ENCODE peak calls at places on chromosomes 5 and 9, in ten cellular contexts. One of them, this sample, is unnamed.
A peak's percentile ranks its signal among the peaks of the same experiment; 100 is the strongest.

GRCh38 chr9:113508111-113508749 is 44.7 kb downstream of the RGS3 start:
- DNase-seq in fibroblast of mammary gland: peak; percentile 16
- DNase-seq in WERI-Rb-1: no peak
- DNase-seq in endodermal cell: peak; percentile 70
- DNase-seq in AG04450: no peak
- DNase-seq in bronchial epithelial cell: no peak
- DNase-seq in fibroblast of lung: peak; percentile 56
- DNase-seq in BJ: no peak
- DNase-seq in cardiac fibroblast: peak; percentile 57
- DNase-seq in AG10803: no peak
- DNase-seq in this sample: no peak

GRCh38 chr5:38069360-38069759 is 189.0 kb upstream of the EGFLAM start:
- DNase-seq in cardiac fibroblast: no peak
- DNase-seq in BJ: no peak
- DNase-seq in AG10803: no peak
- DNase-seq in bronchial epithelial cell: peak; percentile 40
- DNase-seq in fibroblast of mammary gland: peak; percentile 11
- DNase-seq in WERI-Rb-1: no peak
- DNase-seq in AG04450: no peak
- DNase-seq in fibroblast of lung: no peak
- DNase-seq in endodermal cell: no peak
- DNase-seq in this sample: no peak

GRCh38 chr9:93886911-93887310 is 68.2 kb downstream of the BARX1 start:
- DNase-seq in endodermal cell: peak; percentile 48
- DNase-seq in AG04450: no peak
- DNase-seq in fibroblast of mammary gland: no peak
- DNase-seq in fibroblast of lung: no peak
- DNase-seq in bronchial epithelial cell: no peak
- DNase-seq in BJ: no peak
- DNase-seq in cardiac fibroblast: no peak
- DNase-seq in WERI-Rb-1: peak; percentile 6
- DNase-seq in AG10803: no peak
- DNase-seq in this sample: no peak

GRCh38 chr5:41410307-41410706 is 100.1 kb downstream of the PLCXD3 start:
- DNase-seq in fibroblast of mammary gland: no peak
- DNase-seq in WERI-Rb-1: no peak
- DNase-seq in fibroblast of lung: no peak
- DNase-seq in cardiac fibroblast: no peak
- DNase-seq in BJ: no peak
- DNase-seq in bronchial epithelial cell: no peak
- DNase-seq in endodermal cell: no peak
- DNase-seq in AG10803: no peak
- DNase-seq in AG04450: no peak
- DNase-seq in this sample: no peak

GRCh38 chr9:110566156-110566555 is 13.4 kb downstream of the SVEP1 start:
- DNase-seq in AG10803: no peak
- DNase-seq in fibroblast of mammary gland: no peak
- DNase-seq in bronchial epithelial cell: no peak
- DNase-seq in AG04450: no peak
- DNase-seq in cardiac fibroblast: no peak
- DNase-seq in BJ: no peak
- DNase-seq in WERI-Rb-1: no peak
- DNase-seq in fibroblast of lung: no peak
- DNase-seq in endodermal cell: no peak
- DNase-seq in this sample: no peak

GRCh38 chr5:133474851-133475590 is 137.3 kb downstream of the FSTL4 start:
- DNase-seq in fibroblast of mammary gland: no peak
- DNase-seq in AG04450: no peak
- DNase-seq in fibroblast of lung: no peak
- DNase-seq in BJ: no peak
- DNase-seq in WERI-Rb-1: no peak
- DNase-seq in cardiac fibroblast: no peak
- DNase-seq in AG10803: no peak
- DNase-seq in endodermal cell: peak; percentile 28
- DNase-seq in bronchial epithelial cell: no peak
- DNase-seq in this sample: no peak

GRCh38 chr5:143341807-143342570 is 61.5 kb downstream of the NR3C1 start:
- DNase-seq in BJ: no peak
- DNase-seq in bronchial epithelial cell: peak; percentile 84
- DNase-seq in fibroblast of lung: peak; percentile 86
- DNase-seq in WERI-Rb-1: no peak
- DNase-seq in endodermal cell: no peak
- DNase-seq in cardiac fibroblast: peak; percentile 59
- DNase-seq in AG10803: peak; percentile 64
- DNase-seq in fibroblast of mammary gland: peak; percentile 88
- DNase-seq in AG04450: no peak
- DNase-seq in this sample: no peak

GRCh38 chr9:137451976-137452760 is 7.0 kb downstream of the NSMF start:
- DNase-seq in AG04450: no peak
- DNase-seq in WERI-Rb-1: no peak
- DNase-seq in endodermal cell: no peak
- DNase-seq in fibroblast of lung: no peak
- DNase-seq in AG10803: no peak
- DNase-seq in cardiac fibroblast: no peak
- DNase-seq in BJ: no peak
- DNase-seq in fibroblast of mammary gland: no peak
- DNase-seq in bronchial epithelial cell: no peak
- DNase-seq in this sample: no peak

GRCh38 chr9:16705121-16705604 is 165.3 kb downstream of the BNC2 start:
- DNase-seq in AG10803: peak; percentile 98
- DNase-seq in endodermal cell: peak; percentile 90
- DNase-seq in WERI-Rb-1: no peak
- DNase-seq in BJ: peak; percentile 96
- DNase-seq in bronchial epithelial cell: peak; percentile 28
- DNase-seq in AG04450: peak; percentile 83
- DNase-seq in fibroblast of lung: peak; percentile 97
- DNase-seq in fibroblast of mammary gland: peak; percentile 100
- DNase-seq in cardiac fibroblast: peak; percentile 99
- DNase-seq in this sample: no peak

GRCh38 chr9:134875376-134875775 is 5.2 kb upstream of the FCN2 start:
- DNase-seq in WERI-Rb-1: no peak
- DNase-seq in bronchial epithelial cell: no peak
- DNase-seq in BJ: no peak
- DNase-seq in AG04450: no peak
- DNase-seq in fibroblast of lung: no peak
- DNase-seq in cardiac fibroblast: no peak
- DNase-seq in endodermal cell: no peak
- DNase-seq in AG10803: no peak
- DNase-seq in fibroblast of mammary gland: no peak
- DNase-seq in this sample: no peak

GRCh38 chr9:37669232-37669631 is 18.5 kb downstream of the FRMPD1 start:
- DNase-seq in WERI-Rb-1: peak; percentile 34
- DNase-seq in BJ: no peak
- DNase-seq in fibroblast of mammary gland: peak; percentile 11
- DNase-seq in cardiac fibroblast: no peak
- DNase-seq in AG10803: no peak
- DNase-seq in fibroblast of lung: no peak
- DNase-seq in endodermal cell: peak; percentile 84
- DNase-seq in bronchial epithelial cell: peak; percentile 60
- DNase-seq in AG04450: no peak
- DNase-seq in this sample: no peak

GRCh38 chr5:62306494-62307363 is 723 bp downstream of the KIF2A start:
- DNase-seq in AG10803: peak; percentile 43
- DNase-seq in fibroblast of lung: peak; percentile 49
- DNase-seq in bronchial epithelial cell: no peak
- DNase-seq in BJ: no peak
- DNase-seq in cardiac fibroblast: peak; percentile 53
- DNase-seq in endodermal cell: peak; percentile 82
- DNase-seq in AG04450: no peak
- DNase-seq in WERI-Rb-1: peak; percentile 42
- DNase-seq in fibroblast of mammary gland: peak; percentile 33
- DNase-seq in this sample: no peak

GRCh38 chr5:178418471-178419010 is 171.7 kb downstream of the COL23A1 start:
- DNase-seq in endodermal cell: no peak
- DNase-seq in AG04450: no peak
- DNase-seq in cardiac fibroblast: no peak
- DNase-seq in bronchial epithelial cell: no peak
- DNase-seq in BJ: no peak
- DNase-seq in WERI-Rb-1: peak; percentile 51
- DNase-seq in fibroblast of lung: no peak
- DNase-seq in AG10803: no peak
- DNase-seq in fibroblast of mammary gland: no peak
- DNase-seq in this sample: no peak

GRCh38 chr5:178418031-178418430 is 172.2 kb downstream of the COL23A1 start:
- DNase-seq in fibroblast of lung: no peak
- DNase-seq in cardiac fibroblast: no peak
- DNase-seq in AG04450: no peak
- DNase-seq in BJ: no peak
- DNase-seq in WERI-Rb-1: no peak
- DNase-seq in AG10803: no peak
- DNase-seq in fibroblast of mammary gland: no peak
- DNase-seq in endodermal cell: no peak
- DNase-seq in bronchial epithelial cell: no peak
- DNase-seq in this sample: no peak

GRCh38 chr5:178416206-178416882 is 173.8 kb downstream of the COL23A1 start:
- DNase-seq in AG10803: no peak
- DNase-seq in BJ: no peak
- DNase-seq in cardiac fibroblast: no peak
- DNase-seq in endodermal cell: peak; percentile 33
- DNase-seq in bronchial epithelial cell: no peak
- DNase-seq in WERI-Rb-1: no peak
- DNase-seq in fibroblast of lung: no peak
- DNase-seq in fibroblast of mammary gland: no peak
- DNase-seq in AG04450: no peak
- DNase-seq in this sample: no peak

GRCh38 chr5:178416919-178417318 is 173.3 kb downstream of the COL23A1 start:
- DNase-seq in fibroblast of mammary gland: no peak
- DNase-seq in endodermal cell: no peak
- DNase-seq in cardiac fibroblast: peak; percentile 15
- DNase-seq in fibroblast of lung: no peak
- DNase-seq in BJ: peak; percentile 4
- DNase-seq in WERI-Rb-1: no peak
- DNase-seq in AG04450: no peak
- DNase-seq in bronchial epithelial cell: peak; percentile 91
- DNase-seq in AG10803: peak; percentile 50
- DNase-seq in this sample: no peak

DNA sequence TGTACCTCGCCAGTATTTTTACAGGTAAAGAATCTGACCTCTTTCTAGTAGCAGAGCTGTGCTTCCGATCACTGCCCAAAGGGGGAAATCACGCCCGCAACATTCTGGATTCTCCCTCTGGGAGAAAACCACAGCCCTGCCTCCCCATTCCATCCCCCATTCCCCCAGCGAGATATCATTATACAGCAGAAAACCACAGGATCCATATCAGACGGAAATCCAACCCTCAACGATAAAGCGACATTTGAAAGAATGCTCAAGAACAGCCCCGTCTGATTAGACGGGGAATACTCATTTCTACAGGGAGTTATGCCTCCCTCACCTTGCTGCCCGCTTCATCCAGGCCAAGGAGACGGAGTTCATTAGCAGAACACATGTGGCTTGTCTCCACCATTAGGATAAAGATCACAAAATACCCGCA is 172.8 kb downstream of the COL23A1 start:
- DNase-seq in fibroblast of mammary gland: no peak
- DNase-seq in AG04450: no peak
- DNase-seq in endodermal cell: peak; percentile 55
- DNase-seq in WERI-Rb-1: no peak
- DNase-seq in cardiac fibroblast: no peak
- DNase-seq in bronchial epithelial cell: no peak
- DNase-seq in AG10803: no peak
- DNase-seq in fibroblast of lung: no peak
- DNase-seq in BJ: no peak
- DNase-seq in this sample: no peak
- TF ChIP-seq CTCF in fibroblast of mammary gland: no peak
- TF ChIP-seq CTCF in AG04450: no peak
- TF ChIP-seq CTCF in endodermal cell: peak; percentile 54
- TF ChIP-seq CTCF in WERI-Rb-1: no peak
- TF ChIP-seq CTCF in cardiac fibroblast: no peak
- TF ChIP-seq CTCF in bronchial epithelial cell: no peak
- TF ChIP-seq CTCF in AG10803: no peak
- TF ChIP-seq CTCF in fibroblast of lung: no peak
- TF ChIP-seq CTCF in BJ: no peak
- TF ChIP-seq CTCF in this sample: no peak

DNA sequence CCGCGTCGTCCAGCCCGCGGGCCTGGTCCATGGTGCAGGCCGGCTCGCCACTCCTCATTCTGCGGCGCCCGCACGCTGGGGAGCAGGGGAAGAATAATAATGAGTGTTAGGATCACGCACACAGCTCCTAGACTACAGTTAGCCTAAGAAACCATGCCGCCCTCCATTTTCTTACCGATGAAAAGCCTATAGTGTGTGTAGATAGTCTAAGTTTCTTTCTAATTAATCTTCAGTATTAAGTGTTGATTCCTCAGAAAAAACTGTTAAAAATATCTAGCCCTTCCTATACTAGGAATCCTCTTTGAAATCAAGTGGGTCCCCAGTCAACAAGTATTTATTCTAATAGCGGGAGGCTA is 9.3 kb downstream of the ZBED3 start:
- DNase-seq in bronchial epithelial cell: no peak
- DNase-seq in WERI-Rb-1: no peak
- DNase-seq in AG10803: no peak
- DNase-seq in cardiac fibroblast: no peak
- DNase-seq in BJ: no peak
- DNase-seq in fibroblast of mammary gland: no peak
- DNase-seq in endodermal cell: no peak
- DNase-seq in AG04450: no peak
- DNase-seq in fibroblast of lung: no peak
- DNase-seq in this sample: no peak
- H3K4me3 ChIP-seq in bronchial epithelial cell: no peak overlapping the region
- H3K4me3 ChIP-seq in WERI-Rb-1: peak overlapping the region; percentile 44
- H3K4me3 ChIP-seq in AG10803: no peak overlapping the region
- H3K4me3 ChIP-seq in cardiac fibroblast: no peak overlapping the region
- H3K4me3 ChIP-seq in BJ: no peak overlapping the region
- H3K4me3 ChIP-seq in fibroblast of mammary gland: peak overlapping the region; percentile 19
- H3K4me3 ChIP-seq in endodermal cell: peak overlapping the region; percentile 66
- H3K4me3 ChIP-seq in AG04450: no peak overlapping the region
- H3K4me3 ChIP-seq in fibroblast of lung: peak overlapping the region; percentile 43
- H3K4me3 ChIP-seq in this sample: peak overlapping the region; percentile 47

GRCh38 chr5:77239126-77239741 is 28.8 kb downstream of the PDE8B start:
- DNase-seq in fibroblast of mammary gland: peak; percentile 26
- DNase-seq in BJ: no peak
- DNase-seq in AG10803: no peak
- DNase-seq in cardiac fibroblast: peak; percentile 29
- DNase-seq in WERI-Rb-1: peak; percentile 24
- DNase-seq in bronchial epithelial cell: peak; percentile 15
- DNase-seq in AG04450: no peak
- DNase-seq in fibroblast of lung: peak; percentile 42
- DNase-seq in endodermal cell: no peak
- DNase-seq in this sample: no peak
- TF ChIP-seq CTCF in fibroblast of mammary gland: peak; percentile 35
- TF ChIP-seq CTCF in BJ: peak; percentile 29
- TF ChIP-seq CTCF in AG10803: peak; percentile 52
- TF ChIP-seq CTCF in cardiac fibroblast: peak; percentile 40
- TF ChIP-seq CTCF in WERI-Rb-1: peak; percentile 26
- TF ChIP-seq CTCF in bronchial epithelial cell: peak; percentile 28
- TF ChIP-seq CTCF in AG04450: peak; percentile 29
- TF ChIP-seq CTCF in fibroblast of lung: peak; percentile 9
- TF ChIP-seq CTCF in endodermal cell: peak; percentile 71
- TF ChIP-seq CTCF in this sample: peak; percentile 49

DNA sequence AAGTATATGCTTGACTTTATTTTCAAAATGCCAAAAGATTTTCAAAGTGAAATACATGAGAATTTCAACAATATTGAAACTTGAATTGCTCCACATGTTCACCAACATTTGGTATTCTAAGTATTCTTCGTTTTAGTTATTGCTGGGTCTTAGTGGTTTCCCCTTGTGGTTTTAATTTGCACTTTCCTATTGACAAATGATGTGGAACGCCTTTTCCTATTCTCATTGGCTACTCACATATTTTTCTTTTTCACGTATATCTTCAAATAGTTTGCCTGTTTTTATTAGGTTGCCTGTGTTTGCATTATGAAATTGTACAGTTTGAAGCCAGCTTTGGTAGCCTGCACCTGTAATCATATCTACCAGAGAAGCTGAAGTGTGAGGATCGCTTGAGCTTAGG is 405.7 kb upstream of the IRX2 start:
- DNase-seq in cardiac fibroblast: no peak
- DNase-seq in AG10803: no peak
- DNase-seq in BJ: no peak
- DNase-seq in AG04450: no peak
- DNase-seq in fibroblast of lung: no peak
- DNase-seq in WERI-Rb-1: no peak
- DNase-seq in fibroblast of mammary gland: no peak
- DNase-seq in endodermal cell: no peak
- DNase-seq in bronchial epithelial cell: no peak
- DNase-seq in this sample: no peak
- H3K4me3 ChIP-seq in cardiac fibroblast: no peak overlapping the region
- H3K4me3 ChIP-seq in AG10803: no peak overlapping the region
- H3K4me3 ChIP-seq in BJ: no peak overlapping the region
- H3K4me3 ChIP-seq in AG04450: no peak overlapping the region
- H3K4me3 ChIP-seq in fibroblast of lung: no peak overlapping the region
- H3K4me3 ChIP-seq in WERI-Rb-1: no peak overlapping the region
- H3K4me3 ChIP-seq in fibroblast of mammary gland: no peak overlapping the region
- H3K4me3 ChIP-seq in endodermal cell: no peak overlapping the region
- H3K4me3 ChIP-seq in bronchial epithelial cell: no peak overlapping the region
- H3K4me3 ChIP-seq in this sample: no peak overlapping the region

This sample was measured in GM12864.